ENCODE peak calls at places on chromosomes 12 and 14, in ten cellular contexts. S is amniotic stem cell; A is keratinocyte; Z is GM04504; M is Calu3; J is pancreas; X is stimulated activated CD4-positive, alpha-beta T cell treated with anti-CD3 and anti-CD28 coated beads, Interleukin-4, amount 100 ng/mL, for 4 hours; I is NCI-H1105 treated with DMSO at 0.1 percent for 48 hours; H is NCI-H187; Y is stimulated activated CD8-positive, alpha-beta memory T cell treated with anti-CD3 and anti-CD28 coated beads, Interleukin-4, amount 100 ng/mL, for 1 hour. D is an unnamed sample.

GRCh38 chr14:98754343-98755025 is 517.5 kb downstream of the BCL11B start:
- DNase-seq in J (no peak), H (no peak), I (no peak), Y (no peak), A (no peak), X (no peak), S (no peak), M (no peak), Z (no peak), D (no peak)

GRCh38 chr12:27151479-27151878 is 69.1 kb upstream of the C12orf71 start:
- DNase-seq in Y (no peak), J (no peak), X (no peak), M (no peak), H (no peak), I (no peak), S (no peak), Z (no peak), A (no peak), D (no peak)

GRCh38 chr12:257521-258321 is 4.9 kb downstream of the SLC6A13 start:
- DNase-seq in Y (no peak), M (no peak), Z (no peak), S (no peak), I (no peak), X (no peak), A (no peak), H (no peak), J (no peak), D (no peak)

GRCh38 chr14:70920608-70921007 is 13.3 kb downstream of the PCNX1 start:
- DNase-seq in J (no peak), Y (no peak), H (no peak), I (no peak), A (no peak), Z (no peak), M (no peak), X (no peak), S (no peak), D (no peak)

GRCh38 chr14:99681832-99682148 is 2.3 kb upstream of the CYP46A1 start:
- DNase-seq in A (no peak), M (no peak), Y (no peak), H (no peak), Z (no peak), S (no peak), X (no peak), I (no peak), J (peak; percentile 28), D (no peak)

GRCh38 chr12:121444842-121445202 is 44.9 kb downstream of the RNF34 start:
- DNase-seq in X (no peak), Z (no peak), I (no peak), Y (no peak), J (no peak), M (no peak), H (no peak), S (no peak), A (no peak), D (no peak)

GRCh38 chr14:52079239-52079956 is 10.5 kb upstream of the NID2 start:
- DNase-seq in M (no peak), H (no peak), Y (no peak), I (no peak), A (no peak), J (no peak), X (no peak), S (no peak), Z (no peak), D (peak; percentile 69)

GRCh38 chr12:82627799-82628198 is 58.9 kb upstream of the TMTC2 start:
- DNase-seq in H (no peak), X (no peak), Y (no peak), A (no peak), J (no peak), M (peak; percentile 6), S (no peak), Z (peak; percentile 18), I (no peak), D (no peak)

GRCh38 chr14:59190372-59190771 is 1.9 kb downstream of the DAAM1 start:
- DNase-seq in Z (no peak), S (no peak), J (no peak), A (no peak), Y (no peak), X (no peak), M (peak; percentile 7), H (peak; percentile 3), I (peak; percentile 69), D (no peak)

GRCh38 chr14:104603623-104604401 is 760 bp downstream of the TMEM179 start:
- DNase-seq in J (peak; percentile 57), Z (no peak), S (no peak), Y (no peak), M (no peak), A (no peak), I (peak; percentile 36), H (no peak), X (no peak), D (no peak)

GRCh38 chr12:125110641-125111360 is 45.6 kb downstream of the AACS start:
- DNase-seq in J (no peak), X (no peak), Y (no peak), M (no peak), Z (peak; percentile 21), A (no peak), H (no peak), I (no peak), S (no peak), D (no peak)

GRCh38 chr12:913919-914718 is 35.4 kb downstream of the RAD52 start:
- DNase-seq in S (peak; percentile 12), I (no peak), Y (no peak), M (no peak), H (no peak), X (no peak), A (peak; percentile 77), J (no peak), Z (peak; percentile 38), D (peak; percentile 40)

GRCh38 chr14:96205059-96205993 is 687 bp downstream of the BDKRB2 start:
- DNase-seq in M (no peak), A (no peak), I (no peak), Y (no peak), J (no peak), S (no peak), H (no peak), X (no peak), Z (no peak), D (no peak)

GRCh38 chr14:20606190-20606901 is 15.2 kb upstream of the RNASE12 start:
- DNase-seq in Y (no peak), Z (no peak), H (no peak), A (no peak), I (peak; percentile 14), S (peak; percentile 14), J (no peak), X (no peak), M (peak; percentile 46), D (no peak)

GRCh38 chr12:113896194-113896593 is 69.9 kb downstream of the RBM19 start:
- DNase-seq in I (no peak), M (no peak), H (no peak), Z (no peak), J (no peak), A (no peak), X (no peak), S (no peak), Y (no peak), D (no peak)

GRCh38 chr12:77847665-77848431 is 17.2 kb downstream of the NAV3 start:
- DNase-seq in X (no peak), J (no peak), Z (peak; percentile 66), M (no peak), S (peak; percentile 33), Y (no peak), I (no peak), H (no peak), A (peak; percentile 48), D (peak; percentile 19)

GRCh38 chr14:68790656-68791077 is 2.2 kb downstream of the ZFP36L1 start:
- DNase-seq in A (no peak), X (peak; percentile 66), Y (no peak), S (no peak), M (no peak), H (no peak), Z (no peak), I (no peak), J (no peak), D (no peak)

GRCh38 chr14:88904864-88905263 is 80.4 kb downstream of the TTC8 start:
- DNase-seq in J (no peak), Z (no peak), S (no peak), I (no peak), A (no peak), M (no peak), H (no peak), Y (no peak), X (no peak), D (no peak)

GRCh38 chr12:48288387-48289268 is 62.1 kb downstream of the ZNF641 start:
- DNase-seq in I (no peak), Y (no peak), S (no peak), H (no peak), X (no peak), A (no peak), J (no peak), Z (no peak), M (no peak), D (no peak)

GRCh38 chr12:105899589-105899988 is 239.2 kb downstream of the NUAK1 start:
- DNase-seq in A (no peak), Z (no peak), Y (no peak), I (no peak), M (no peak), X (no peak), H (no peak), S (no peak), J (no peak), D (no peak)

GRCh38 chr12:68915055-68915454 is 17.9 kb downstream of the CPM start:
- DNase-seq in M (no peak), A (peak; percentile 26), S (peak; percentile 50), I (no peak), X (no peak), H (no peak), Y (no peak), Z (peak; percentile 67), J (no peak), D (no peak)

GRCh38 chr12:17215754-17216153 is 609.8 kb upstream of the LMO3 start:
- DNase-seq in S (no peak), H (no peak), M (peak; percentile 18), A (no peak), X (no peak), J (no peak), I (no peak), Z (no peak), Y (no peak), D (no peak)

GRCh38 chr14:57714487-57714899 is 151.4 kb downstream of the SLC35F4 start:
- DNase-seq in A (no peak), M (no peak), X (no peak), J (no peak), Y (no peak), H (no peak), Z (no peak), S (no peak), I (peak; percentile 27), D (no peak)